ENCODE peak calls at places on chromosomes 1 and 21, in four cellular contexts. V, N, W and R are unnamed samples.

GRCh38 chr1:178792394-178792793 is 67.3 kb downstream of the RALGPS2 start:
- DNase-seq in V (no peak), W (no peak), N (no peak), R (no peak)

GRCh38 chr1:118185083-118185899 is at the start of gene SPAG17:
- DNase-seq in V (peak), W (no peak), N (no peak), R (peak)

GRCh38 chr21:14881863-14882262 is 182.9 kb downstream of the NRIP1 start:
- DNase-seq in W (no peak), N (no peak), V (no peak), R (no peak)

GRCh38 chr1:109816975-109817535 is 53.3 kb upstream of the EPS8L3 start:
- DNase-seq in W (no peak), N (no peak), V (no peak), R (no peak)

GRCh38 chr1:12438349-12438924 is 179.6 kb downstream of the DHRS3 start:
- DNase-seq in N (peak), W (no peak), V (no peak), R (no peak)

GRCh38 chr1:45802343-45803298 is 791 bp upstream of the MAST2 start:
- DNase-seq in N (no peak), W (peak), V (peak), R (peak)

GRCh38 chr1:204599098-204599497 is 82.9 kb downstream of the MDM4 start:
- DNase-seq in N (no peak), W (no peak), V (no peak), R (no peak)

GRCh38 chr1:181083842-181084605 is 4.5 kb upstream of the IER5 start:
- DNase-seq in W (peak), V (peak), N (no peak), R (peak)

GRCh38 chr1:206550446-206550845 is 43.1 kb downstream of the RASSF5 start:
- DNase-seq in W (no peak), N (no peak), V (no peak), R (no peak)

GRCh38 chr1:21241761-21242581 is 48.3 kb downstream of the ECE1 start:
- DNase-seq in W (no peak), V (no peak), N (no peak), R (no peak)

GRCh38 chr1:159921251-159921650 is 4.1 kb downstream of the TAGLN2 start:
- DNase-seq in V (no peak), W (no peak), N (peak), R (no peak)

GRCh38 chr1:29590583-29591555 is 354.5 kb downstream of the PTPRU start:
- DNase-seq in V (no peak), W (no peak), N (no peak), R (no peak)

GRCh38 chr1:151472852-151473731 is 13.8 kb upstream of the POGZ start:
- DNase-seq in V (peak), N (no peak), W (no peak), R (peak)

GRCh38 chr1:233620065-233620464 is 6.2 kb downstream of the KCNK1 start:
- DNase-seq in W (no peak), N (peak), V (no peak), R (no peak)

GRCh38 chr1:180229483-180230415 is at the start of gene LHX4:
- DNase-seq in V (peak), W (no peak), N (no peak), R (peak)

GRCh38 chr1:34916104-34916503 is 13.3 kb downstream of the DLGAP3 start:
- DNase-seq in N (no peak), W (no peak), V (no peak), R (no peak)

GRCh38 chr21:43854773-43855633 is 10.0 kb upstream of the AGPAT3 start:
- DNase-seq in N (peak), V (no peak), W (no peak), R (peak)

GRCh38 chr1:29878501-29878900 is 642.2 kb downstream of the PTPRU start:
- DNase-seq in W (no peak), N (no peak), V (no peak), R (no peak)

GRCh38 chr1:227924838-227925574 is 22.7 kb downstream of the WNT9A start:
- DNase-seq in W (no peak), N (no peak), V (no peak), R (no peak)

GRCh38 chr1:94919241-94920030 is 7.5 kb downstream of the CNN3 start:
- DNase-seq in V (no peak), W (no peak), N (no peak), R (no peak)

GRCh38 chr1:27436204-27437159 is 44.1 kb downstream of the GPR3 start:
- DNase-seq in N (no peak), W (peak), V (no peak), R (peak)

GRCh38 chr1:107057197-107058133 is 991 bp downstream of the PRMT6 start:
- DNase-seq in W (peak), N (no peak), V (peak), R (peak)

GRCh38 chr1:65615859-65616258 is 176.8 kb upstream of the PDE4B start:
- DNase-seq in N (no peak), V (no peak), W (no peak), R (no peak)

GRCh38 chr1:170634819-170635410 is 29.0 kb upstream of the PRRX1 start:
- DNase-seq in N (no peak), W (no peak), V (no peak), R (no peak)

GRCh38 chr21:41891132-41891531 is 12.0 kb upstream of the PRDM15 start:
- DNase-seq in V (no peak), N (no peak), W (no peak), R (no peak)

GRCh38 chr1:205950826-205951549 is 7.7 kb upstream of the SLC26A9 start:
- DNase-seq in V (no peak), N (no peak), W (no peak), R (no peak)

GRCh38 chr1:89041055-89041707 is 18.5 kb upstream of the GBP3 start:
- DNase-seq in N (peak), W (no peak), V (no peak), R (no peak)

GRCh38 chr1:31196685-31197084 is 43.0 kb downstream of the NKAIN1 start:
- DNase-seq in V (no peak), N (no peak), W (no peak), R (no peak)

GRCh38 chr1:235295902-235296350 is 32.1 kb downstream of the ARID4B start:
- DNase-seq in V (no peak), W (peak), N (no peak), R (no peak)

GRCh38 chr1:1114431-1114830 is 1.5 kb downstream of the C1orf159 start:
- DNase-seq in V (no peak), N (no peak), W (no peak), R (no peak)

GRCh38 chr1:153490272-153491051 is 30.0 kb upstream of the S100A7 start:
- DNase-seq in W (no peak), N (no peak), V (no peak), R (no peak)

GRCh38 chr1:205791568-205792180 is 16.4 kb upstream of the RAB29 start:
- DNase-seq in W (peak), N (no peak), V (peak), R (peak)

GRCh38 chr1:84847253-84848247 is 45.5 kb downstream of the LPAR3 start:
- DNase-seq in W (peak), V (no peak), N (no peak), R (peak)

GRCh38 chr1:24894002-24894401 is 36.1 kb downstream of the RUNX3 start:
- DNase-seq in V (no peak), W (no peak), N (no peak), R (no peak)

GRCh38 chr1:242467556-242468145 is 56.8 kb downstream of the PLD5 start:
- DNase-seq in W (peak), N (no peak), V (peak), R (peak)

GRCh38 chr1:228830954-228831481 is 95.7 kb downstream of the RHOU start:
- DNase-seq in N (peak), V (no peak), W (peak), R (no peak)

GRCh38 chr1:198756470-198756869 is 117.6 kb downstream of the PTPRC start:
- DNase-seq in W (no peak), N (no peak), V (no peak), R (no peak)

GRCh38 chr1:53278294-53278693 is 40.0 kb upstream of the MAGOH start:
- DNase-seq in V (peak), W (peak), N (no peak), R (peak)
- TF ChIP-seq CREM in V (no peak), W (no peak), N (no peak), R (no peak)

GRCh38 chr21:19781881-19782652 is 1216.1 kb upstream of the NCAM2 start:
- DNase-seq in V (peak), W (no peak), N (no peak), R (no peak)
- TF ChIP-seq CREM in V (no peak), W (no peak), N (no peak), R (no peak)

GRCh38 chr21:28605138-28605537 is 387.5 kb downstream of the LTN1 start:
- DNase-seq in W (no peak), N (no peak), V (no peak), R (no peak)
- TF ChIP-seq CREM in W (no peak), N (no peak), V (no peak), R (no peak)

GRCh38 chr1:244322791-244323521 is 128.8 kb downstream of the ADSS2 start:
- DNase-seq in W (peak), N (no peak), V (no peak), R (peak)
- TF ChIP-seq CREM in W (no peak), N (no peak), V (no peak), R (peak)

DNA sequence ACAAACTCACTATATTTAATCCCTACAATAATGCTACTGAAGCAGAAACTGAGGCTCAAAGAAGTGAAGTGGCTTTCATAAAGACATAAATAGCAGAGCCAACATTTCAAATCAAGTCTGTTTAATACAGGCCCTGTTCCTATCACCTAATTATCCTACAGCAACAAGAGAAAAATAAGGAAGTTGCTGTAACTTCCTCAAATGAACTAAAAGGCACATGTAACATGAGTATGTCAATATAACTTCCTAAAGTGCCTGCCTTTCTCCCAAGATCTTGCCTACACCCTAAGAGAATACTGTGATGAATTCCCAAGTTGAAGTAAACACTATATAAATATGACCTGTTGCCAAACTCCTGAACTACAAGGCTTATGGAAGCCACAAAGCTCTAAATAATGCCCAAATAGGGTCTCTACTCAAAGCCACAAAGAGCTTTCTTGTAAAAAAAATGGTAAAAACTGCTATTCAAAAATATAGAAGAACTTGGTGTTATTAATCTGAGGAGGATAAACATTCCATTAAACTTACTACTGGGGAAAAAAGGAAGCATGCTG is 8.7 kb downstream of the BEND5 start:
- DNase-seq in N (no peak), W (no peak), V (no peak), R (no peak)
- TF ChIP-seq CREM in N (no peak), W (no peak), V (no peak), R (no peak)

DNA sequence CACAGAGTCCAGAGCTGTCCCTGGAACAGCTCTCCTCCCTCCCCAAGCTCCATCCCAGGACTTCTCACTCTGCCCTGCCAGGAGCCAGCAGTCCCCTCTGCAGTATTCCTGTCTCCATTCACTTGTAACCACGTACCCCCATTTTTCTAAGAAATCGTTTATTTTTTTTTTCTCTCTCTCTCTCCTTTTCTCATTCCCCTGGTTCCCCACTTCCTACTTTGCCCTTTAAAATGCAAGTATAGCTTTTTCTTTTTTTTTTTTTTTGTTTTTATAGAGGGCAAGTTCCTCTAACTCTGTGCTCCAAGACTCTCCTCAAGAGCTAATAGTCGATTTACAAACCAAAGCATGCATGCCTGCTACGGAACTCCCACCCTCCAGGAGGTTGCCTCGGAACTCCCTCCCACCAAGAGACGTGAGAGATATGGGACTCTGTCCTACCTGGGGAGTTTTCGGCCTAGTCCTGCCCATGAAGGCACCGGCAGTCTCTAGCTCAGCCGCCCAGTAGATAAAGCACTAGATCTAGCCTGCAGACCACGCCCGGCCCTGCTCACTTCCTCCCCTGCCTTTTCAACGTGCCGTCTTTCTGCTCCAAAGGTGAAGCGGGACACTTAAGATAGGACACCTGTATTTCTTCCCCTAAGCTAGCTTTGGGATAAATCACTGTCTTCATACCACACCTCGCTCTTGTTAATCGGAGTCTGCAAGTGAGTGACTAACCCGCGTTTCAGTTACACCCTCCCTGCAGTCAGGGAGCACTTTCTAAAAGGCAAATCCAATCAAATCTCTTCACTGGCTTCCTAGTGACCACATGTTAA is 27.7 kb downstream of the TNFRSF9 start:
- DNase-seq in V (no peak), N (no peak), W (no peak), R (no peak)
- TF ChIP-seq CREM in V (no peak), N (no peak), W (no peak), R (no peak)